ENCODE peak calls at places on chromosomes 6 and 20, in seven cellular contexts. G, J, U, F, B, D and K are unnamed samples.

GRCh38 chr6:19024737-19025136 is 637.6 kb downstream of the RNF144B start:
- DNase-seq in G (no peak), J (peak), U (peak), F (peak), B (no peak), D (no peak), K (peak)

GRCh38 chr6:1613631-1614447 is 4.1 kb downstream of the FOXC1 start:
- DNase-seq in G (no peak), J (no peak), U (peak), F (peak), B (no peak), D (no peak), K (no peak)

GRCh38 chr6:41685641-41686380 is 47.5 kb downstream of the MDFI start:
- DNase-seq in G (no peak), J (no peak), U (no peak), F (no peak), B (no peak), D (no peak), K (no peak)

GRCh38 chr6:74161380-74161779 is 465.4 kb downstream of the CD109 start:
- DNase-seq in G (no peak), J (no peak), U (no peak), F (no peak), B (no peak), D (no peak), K (no peak)

GRCh38 chr6:39223535-39223934 is 5.7 kb downstream of the KCNK5 start:
- DNase-seq in G (no peak), J (no peak), U (no peak), F (no peak), B (no peak), D (no peak), K (no peak)

GRCh38 chr6:13467216-13467600 is 20.2 kb downstream of the GFOD1 start:
- DNase-seq in G (no peak), J (no peak), U (no peak), F (no peak), B (no peak), D (no peak), K (no peak)

GRCh38 chr6:28401172-28401571 is 1.6 kb upstream of the ZSCAN12 start:
- DNase-seq in G (no peak), J (no peak), U (no peak), F (peak), B (no peak), D (no peak), K (no peak)

GRCh38 chr20:38588303-38588702 is 7.3 kb downstream of the ADIG start:
- DNase-seq in G (no peak), J (no peak), U (no peak), F (no peak), B (no peak), D (no peak), K (no peak)

GRCh38 chr6:89387516-89388222 is 24.4 kb downstream of the RRAGD start:
- DNase-seq in G (no peak), J (no peak), U (no peak), F (no peak), B (no peak), D (no peak), K (no peak)

GRCh38 chr20:9608639-9609440 is 94.5 kb downstream of the LAMP5 start:
- DNase-seq in G (no peak), J (no peak), U (no peak), F (no peak), B (no peak), D (no peak), K (no peak)

GRCh38 chr6:126661646-126662045 is 321.7 kb downstream of the CENPW start:
- DNase-seq in G (no peak), J (no peak), U (no peak), F (peak), B (no peak), D (no peak), K (no peak)

GRCh38 chr20:33301192-33301930 is 18.3 kb downstream of the BPIFB1 start:
- DNase-seq in G (no peak), J (no peak), U (peak), F (peak), B (no peak), D (no peak), K (peak)

GRCh38 chr6:157715766-157716171 is 107.3 kb upstream of the SNX9 start:
- DNase-seq in G (no peak), J (no peak), U (no peak), F (peak), B (no peak), D (no peak), K (no peak)

GRCh38 chr6:33418690-33419291 is 884 bp upstream of the CUTA start:
- DNase-seq in G (no peak), J (no peak), U (peak), F (peak), B (no peak), D (peak), K (no peak)

GRCh38 chr6:52994031-52994788 is 874 bp downstream of the GSTA4 start:
- DNase-seq in G (peak), J (peak), U (peak), F (peak), B (no peak), D (no peak), K (no peak)

GRCh38 chr6:14524319-14524718 is 406.7 kb downstream of the CD83 start:
- DNase-seq in G (no peak), J (no peak), U (no peak), F (peak), B (no peak), D (no peak), K (no peak)

GRCh38 chr6:141402489-141402888 is 730.2 kb upstream of the GJE1 start:
- DNase-seq in G (no peak), J (no peak), U (no peak), F (no peak), B (no peak), D (no peak), K (no peak)

GRCh38 chr6:8195040-8195713 is 92.8 kb upstream of the EEF1E1 start:
- DNase-seq in G (no peak), J (no peak), U (peak), F (no peak), B (no peak), D (no peak), K (peak)

GRCh38 chr6:16524380-16524707 is 236.9 kb downstream of the ATXN1 start:
- DNase-seq in G (no peak), J (no peak), U (no peak), F (peak), B (no peak), D (no peak), K (no peak)

GRCh38 chr20:37259031-37259430 is 2.6 kb downstream of the GHRH start:
- DNase-seq in G (no peak), J (no peak), U (peak), F (no peak), B (no peak), D (no peak), K (no peak)

GRCh38 chr20:40999841-41000240 is 28.8 kb upstream of the TOP1 start:
- DNase-seq in G (no peak), J (no peak), U (no peak), F (no peak), B (no peak), D (no peak), K (no peak)

GRCh38 chr6:21887301-21888185 is 294.0 kb downstream of the SOX4 start:
- DNase-seq in G (no peak), J (no peak), U (no peak), F (no peak), B (no peak), D (no peak), K (no peak)

GRCh38 chr6:56335733-56336132 is 88.4 kb upstream of the COL21A1 start:
- DNase-seq in G (no peak), J (no peak), U (no peak), F (peak), B (no peak), D (no peak), K (no peak)

GRCh38 chr6:154508573-154509375 is 1.7 kb downstream of the CNKSR3 start:
- DNase-seq in G (no peak), J (no peak), U (no peak), F (peak), B (no peak), D (no peak), K (no peak)

GRCh38 chr6:157822221-157823000 is 635 bp upstream of the SNX9 start:
- DNase-seq in G (no peak), J (no peak), U (no peak), F (peak), B (no peak), D (no peak), K (no peak)